ENCODE peak calls at places on chromosomes 5 and 9, in seven cellular contexts. One of them, this sample, is unnamed.
A peak's percentile ranks its signal among the peaks of the same experiment; 100 is the strongest.

GRCh38 chr5:57658009-57658408 is 175.4 kb upstream of the ACTBL2 start:
- DNase-seq in HAP-1: no peak
- DNase-seq in astrocyte of the cerebellum: no peak
- DNase-seq in fibroblast of pulmonary artery: no peak
- DNase-seq in coronary artery: no peak
- DNase-seq in CD4-positive, CD25-positive, alpha-beta regulatory T cell: no peak
- DNase-seq in cardiac fibroblast: no peak
- DNase-seq in this sample: no peak

GRCh38 chr5:67815455-67816391 is 399.8 kb upstream of the PIK3R1 start:
- DNase-seq in HAP-1: no peak
- DNase-seq in astrocyte of the cerebellum: peak; percentile 90
- DNase-seq in fibroblast of pulmonary artery: peak; percentile 23
- DNase-seq in coronary artery: no peak
- DNase-seq in CD4-positive, CD25-positive, alpha-beta regulatory T cell: no peak
- DNase-seq in cardiac fibroblast: peak; percentile 56
- DNase-seq in this sample: no peak

GRCh38 chr5:174984863-174985262 is 260.5 kb downstream of the MSX2 start:
- DNase-seq in HAP-1: no peak
- DNase-seq in astrocyte of the cerebellum: no peak
- DNase-seq in fibroblast of pulmonary artery: no peak
- DNase-seq in coronary artery: no peak
- DNase-seq in CD4-positive, CD25-positive, alpha-beta regulatory T cell: no peak
- DNase-seq in cardiac fibroblast: no peak
- DNase-seq in this sample: no peak

GRCh38 chr5:174491265-174491664 is 233.1 kb upstream of the MSX2 start:
- DNase-seq in HAP-1: no peak
- DNase-seq in astrocyte of the cerebellum: no peak
- DNase-seq in fibroblast of pulmonary artery: no peak
- DNase-seq in coronary artery: no peak
- DNase-seq in CD4-positive, CD25-positive, alpha-beta regulatory T cell: no peak
- DNase-seq in cardiac fibroblast: no peak
- DNase-seq in this sample: no peak

GRCh38 chr5:88683506-88684135 is 199.4 kb downstream of the MEF2C start:
- DNase-seq in HAP-1: peak; percentile 78
- DNase-seq in astrocyte of the cerebellum: no peak
- DNase-seq in fibroblast of pulmonary artery: no peak
- DNase-seq in coronary artery: no peak
- DNase-seq in CD4-positive, CD25-positive, alpha-beta regulatory T cell: no peak
- DNase-seq in cardiac fibroblast: no peak
- DNase-seq in this sample: peak; percentile 64

GRCh38 chr5:10595305-10595677 is 31.4 kb downstream of the ANKRD33B start:
- DNase-seq in HAP-1: no peak
- DNase-seq in astrocyte of the cerebellum: no peak
- DNase-seq in fibroblast of pulmonary artery: no peak
- DNase-seq in coronary artery: no peak
- DNase-seq in CD4-positive, CD25-positive, alpha-beta regulatory T cell: no peak
- DNase-seq in cardiac fibroblast: peak; percentile 46
- DNase-seq in this sample: no peak

GRCh38 chr9:82124090-82124489 is 135.5 kb downstream of the SPATA31D1 start:
- DNase-seq in HAP-1: no peak
- DNase-seq in astrocyte of the cerebellum: peak; percentile 32
- DNase-seq in fibroblast of pulmonary artery: peak; percentile 55
- DNase-seq in coronary artery: no peak
- DNase-seq in CD4-positive, CD25-positive, alpha-beta regulatory T cell: no peak
- DNase-seq in cardiac fibroblast: peak; percentile 79
- DNase-seq in this sample: no peak

GRCh38 chr5:3352711-3353110 is 242.9 kb upstream of the IRX1 start:
- DNase-seq in HAP-1: no peak
- DNase-seq in astrocyte of the cerebellum: no peak
- DNase-seq in fibroblast of pulmonary artery: no peak
- DNase-seq in coronary artery: peak; percentile 26
- DNase-seq in CD4-positive, CD25-positive, alpha-beta regulatory T cell: no peak
- DNase-seq in cardiac fibroblast: no peak
- DNase-seq in this sample: no peak

GRCh38 chr9:94870793-94871558 is 144.5 kb downstream of the AOPEP start:
- DNase-seq in HAP-1: peak; percentile 46
- DNase-seq in astrocyte of the cerebellum: no peak
- DNase-seq in fibroblast of pulmonary artery: no peak
- DNase-seq in coronary artery: no peak
- DNase-seq in CD4-positive, CD25-positive, alpha-beta regulatory T cell: peak; percentile 84
- DNase-seq in cardiac fibroblast: no peak
- DNase-seq in this sample: peak; percentile 95

GRCh38 chr9:129854588-129855110 is 19.4 kb downstream of the USP20 start:
- DNase-seq in HAP-1: no peak
- DNase-seq in astrocyte of the cerebellum: no peak
- DNase-seq in fibroblast of pulmonary artery: no peak
- DNase-seq in coronary artery: no peak
- DNase-seq in CD4-positive, CD25-positive, alpha-beta regulatory T cell: no peak
- DNase-seq in cardiac fibroblast: no peak
- DNase-seq in this sample: peak; percentile 98

GRCh38 chr9:129334744-129335080 is 156.7 kb upstream of the IER5L start:
- DNase-seq in HAP-1: no peak
- DNase-seq in astrocyte of the cerebellum: no peak
- DNase-seq in fibroblast of pulmonary artery: no peak
- DNase-seq in coronary artery: no peak
- DNase-seq in CD4-positive, CD25-positive, alpha-beta regulatory T cell: no peak
- DNase-seq in cardiac fibroblast: no peak
- DNase-seq in this sample: no peak

GRCh38 chr9:99085949-99086948 is 18.7 kb upstream of the TGFBR1 start:
- DNase-seq in HAP-1: no peak
- DNase-seq in astrocyte of the cerebellum: peak; percentile 54
- DNase-seq in fibroblast of pulmonary artery: peak; percentile 26
- DNase-seq in coronary artery: no peak
- DNase-seq in CD4-positive, CD25-positive, alpha-beta regulatory T cell: no peak
- DNase-seq in cardiac fibroblast: peak; percentile 74
- DNase-seq in this sample: no peak
- H3K4me3 ChIP-seq in HAP-1: no peak overlapping the region
- H3K4me3 ChIP-seq in astrocyte of the cerebellum: no peak overlapping the region
- H3K4me3 ChIP-seq in fibroblast of pulmonary artery: no peak overlapping the region
- H3K4me3 ChIP-seq in coronary artery: no peak overlapping the region
- H3K4me3 ChIP-seq in CD4-positive, CD25-positive, alpha-beta regulatory T cell: no peak overlapping the region
- H3K4me3 ChIP-seq in cardiac fibroblast: no peak overlapping the region
- H3K4me3 ChIP-seq in this sample: no peak overlapping the region

GRCh38 chr9:8251566-8251965 is 452.0 kb upstream of the DMAC1 start:
- DNase-seq in HAP-1: no peak
- DNase-seq in astrocyte of the cerebellum: no peak
- DNase-seq in fibroblast of pulmonary artery: no peak
- DNase-seq in coronary artery: no peak
- DNase-seq in CD4-positive, CD25-positive, alpha-beta regulatory T cell: no peak
- DNase-seq in cardiac fibroblast: no peak
- DNase-seq in this sample: no peak
- H3K4me3 ChIP-seq in HAP-1: no peak overlapping the region
- H3K4me3 ChIP-seq in astrocyte of the cerebellum: no peak overlapping the region
- H3K4me3 ChIP-seq in fibroblast of pulmonary artery: no peak overlapping the region
- H3K4me3 ChIP-seq in coronary artery: no peak overlapping the region
- H3K4me3 ChIP-seq in CD4-positive, CD25-positive, alpha-beta regulatory T cell: no peak overlapping the region
- H3K4me3 ChIP-seq in cardiac fibroblast: no peak overlapping the region
- H3K4me3 ChIP-seq in this sample: no peak overlapping the region

DNA sequence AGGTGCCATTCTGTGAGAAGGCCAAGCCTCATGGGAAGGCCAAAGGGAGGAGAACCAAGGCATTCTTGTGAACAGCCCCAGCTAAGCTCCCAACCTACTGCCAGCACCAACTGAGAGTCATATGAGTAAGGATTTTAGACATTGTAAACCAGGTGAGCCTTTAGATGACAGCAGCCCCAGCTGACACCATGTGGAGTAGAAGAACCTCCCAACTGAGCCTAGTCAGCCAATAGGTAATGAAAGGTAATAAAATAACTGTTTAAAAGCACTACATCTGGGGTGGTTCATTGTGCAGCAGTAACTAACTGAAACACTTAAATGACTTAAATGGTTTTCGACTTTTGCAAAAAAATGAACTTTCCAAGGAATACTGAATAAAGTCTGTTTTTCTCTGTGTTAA is 172.6 kb upstream of the KIF2A start:
- DNase-seq in HAP-1: no peak
- DNase-seq in astrocyte of the cerebellum: no peak
- DNase-seq in fibroblast of pulmonary artery: no peak
- DNase-seq in coronary artery: no peak
- DNase-seq in CD4-positive, CD25-positive, alpha-beta regulatory T cell: no peak
- DNase-seq in cardiac fibroblast: no peak
- DNase-seq in this sample: no peak
- H3K4me3 ChIP-seq in HAP-1: no peak overlapping the region
- H3K4me3 ChIP-seq in astrocyte of the cerebellum: no peak overlapping the region
- H3K4me3 ChIP-seq in fibroblast of pulmonary artery: no peak overlapping the region
- H3K4me3 ChIP-seq in coronary artery: no peak overlapping the region
- H3K4me3 ChIP-seq in CD4-positive, CD25-positive, alpha-beta regulatory T cell: no peak overlapping the region
- H3K4me3 ChIP-seq in cardiac fibroblast: no peak overlapping the region
- H3K4me3 ChIP-seq in this sample: no peak overlapping the region

GRCh38 chr9:36461341-36461740 is 61.3 kb upstream of the RNF38 start:
- DNase-seq in HAP-1: no peak
- DNase-seq in astrocyte of the cerebellum: no peak
- DNase-seq in fibroblast of pulmonary artery: peak; percentile 39
- DNase-seq in coronary artery: no peak
- DNase-seq in CD4-positive, CD25-positive, alpha-beta regulatory T cell: no peak
- DNase-seq in cardiac fibroblast: peak; percentile 24
- DNase-seq in this sample: no peak
- H3K4me3 ChIP-seq in HAP-1: no peak overlapping the region
- H3K4me3 ChIP-seq in astrocyte of the cerebellum: no peak overlapping the region
- H3K4me3 ChIP-seq in fibroblast of pulmonary artery: no peak overlapping the region
- H3K4me3 ChIP-seq in coronary artery: no peak overlapping the region
- H3K4me3 ChIP-seq in CD4-positive, CD25-positive, alpha-beta regulatory T cell: no peak overlapping the region
- H3K4me3 ChIP-seq in cardiac fibroblast: no peak overlapping the region
- H3K4me3 ChIP-seq in this sample: no peak overlapping the region